ENCODE peak calls at places on chromosomes 2 and 18, in four cellular contexts. Q is SHP77, S is WTC11, D is progenitor cell of endocrine pancreas. L is an unnamed sample.

GRCh38 chr2:227853204-227853629 is 18.2 kb upstream of the DAW1 start:
- DNase-seq in Q (no peak), S (no peak), D (no peak), L (no peak)

GRCh38 chr2:191228861-191229260 is 16.3 kb upstream of the MYO1B start:
- DNase-seq in Q (no peak), S (no peak), D (no peak), L (no peak)

GRCh38 chr2:70549064-70549710 is 4.4 kb downstream of the TGFA start:
- DNase-seq in Q (no peak), S (no peak), D (no peak), L (no peak)

GRCh38 chr18:21958707-21959457 is 210.5 kb upstream of the GATA6 start:
- DNase-seq in Q (no peak), S (no peak), D (no peak), L (no peak)

GRCh38 chr2:18536100-18536499 is 24.4 kb downstream of the RDH14 start:
- DNase-seq in Q (no peak), S (no peak), D (no peak), L (no peak)

GRCh38 chr2:239109041-239109915 is 261.4 kb downstream of the TWIST2 start:
- DNase-seq in Q (no peak), S (no peak), D (no peak), L (no peak)

GRCh38 chr18:24214913-24215312 is 76.1 kb downstream of the CABYR start:
- DNase-seq in Q (no peak), S (no peak), D (no peak), L (no peak)

GRCh38 chr2:219627105-219628100 is at the start of gene SLC4A3:
- DNase-seq in Q (no peak), S (peak; percentile 40), D (peak; percentile 36), L (no peak)

GRCh38 chr2:213125646-213126347 is 25.6 kb downstream of the IKZF2 start:
- DNase-seq in Q (no peak), S (no peak), D (no peak), L (no peak)

GRCh38 chr2:44715671-44716077 is 225.8 kb upstream of the SIX3 start:
- DNase-seq in Q (no peak), S (peak; percentile 26), D (no peak), L (no peak)

GRCh38 chr2:26186371-26186770 is 13.5 kb downstream of the GAREM2 start:
- DNase-seq in Q (no peak), S (no peak), D (no peak), L (no peak)

GRCh38 chr2:130821867-130822266 is 14.8 kb upstream of the ARHGEF4 start:
- DNase-seq in Q (no peak), S (no peak), D (no peak), L (no peak)

GRCh38 chr2:217185265-217185995 is 325.6 kb upstream of the TNP1 start:
- DNase-seq in Q (no peak), S (no peak), D (no peak), L (no peak)

GRCh38 chr2:219517954-219518778 is 3.9 kb downstream of the ASIC4 start:
- DNase-seq in Q (no peak), S (no peak), D (no peak), L (no peak)

GRCh38 chr18:8798996-8799395 is 93.6 kb downstream of the MTCL1 start:
- DNase-seq in Q (no peak), S (no peak), D (no peak), L (no peak)

GRCh38 chr2:122863516-122863915 is 1108.1 kb downstream of the TSN start:
- DNase-seq in Q (no peak), S (no peak), D (no peak), L (no peak)

GRCh38 chr2:161116463-161116960 is 43.7 kb upstream of the TANK start:
- DNase-seq in Q (no peak), S (no peak), D (no peak), L (no peak)

GRCh38 chr2:150167711-150168110 is 319.8 kb downstream of the RND3 start:
- DNase-seq in Q (no peak), S (no peak), D (no peak), L (no peak)

GRCh38 chr2:60066971-60067370 is 486.5 kb downstream of the BCL11A start:
- DNase-seq in Q (no peak), S (no peak), D (no peak), L (no peak)

GRCh38 chr2:222452422-222452950 is 28.1 kb downstream of the SGPP2 start:
- DNase-seq in Q (no peak), S (no peak), D (no peak), L (no peak)

GRCh38 chr2:106839849-106840595 is 45.9 kb downstream of the ST6GAL2 start:
- DNase-seq in Q (peak; percentile 46), S (peak; percentile 71), D (no peak), L (no peak)